ENCODE peak calls at places on chromosome 9, in eight cellular contexts. Y is Right ventricle myocardium superior; O is activated gamma-delta T cell treated with anti-CD3 and anti-CD28 coated beads, Interleukin-2, amount 50 U/mL, for 16 hours; N is sciatic nerve; R is cardiac septum; K is neural progenitor cell; T is fibroblast of the aortic adventitia; S is GM20000. C is an unnamed sample.

GRCh38 chr9:82147798-82148440 is 159.3 kb downstream of the SPATA31D1 start:
- DNase-seq in Y (no peak), O (no peak), N (no peak), R (no peak), K (no peak), T (peak; percentile 56), S (no peak), C (no peak)

GRCh38 chr9:113590389-113590788 is 126.9 kb downstream of the RGS3 start:
- DNase-seq in Y (no peak), O (no peak), N (no peak), R (no peak), K (no peak), T (no peak), S (no peak), C (no peak)

GRCh38 chr9:97873877-97874276 is 20.9 kb downstream of the FOXE1 start:
- DNase-seq in Y (no peak), O (no peak), N (no peak), R (no peak), K (no peak), T (no peak), S (no peak), C (no peak)

GRCh38 chr9:14395300-14396082 is 81.5 kb upstream of the NFIB start:
- DNase-seq in Y (peak; percentile 59), O (no peak), N (no peak), R (no peak), K (no peak), T (no peak), S (no peak), C (peak; percentile 60)

GRCh38 chr9:87109182-87109581 is 161.9 kb upstream of the GAS1 start:
- DNase-seq in Y (no peak), O (no peak), N (no peak), R (no peak), K (no peak), T (peak; percentile 25), S (no peak), C (no peak)

GRCh38 chr9:2106666-2107065 is 91.5 kb downstream of the SMARCA2 start:
- DNase-seq in Y (no peak), O (no peak), N (no peak), R (no peak), K (no peak), T (no peak), S (no peak), C (no peak)

GRCh38 chr9:18905033-18905882 is 127.8 kb downstream of the SAXO1 start:
- DNase-seq in Y (no peak), O (no peak), N (no peak), R (no peak), K (no peak), T (peak; percentile 59), S (no peak), C (no peak)

GRCh38 chr9:86142973-86143372 is 43.6 kb upstream of the GOLM1 start:
- DNase-seq in Y (no peak), O (no peak), N (no peak), R (no peak), K (no peak), T (no peak), S (no peak), C (no peak)

GRCh38 chr9:133058550-133059320 is 3.0 kb upstream of the CEL start:
- DNase-seq in Y (no peak), O (no peak), N (no peak), R (no peak), K (no peak), T (no peak), S (peak; percentile 66), C (no peak)

GRCh38 chr9:71607571-71607970 is 160.7 kb downstream of the CEMIP2 start:
- DNase-seq in Y (no peak), O (no peak), N (no peak), R (no peak), K (no peak), T (peak; percentile 46), S (no peak), C (no peak)

GRCh38 chr9:13033959-13034695 is 245.4 kb downstream of the MPDZ start:
- DNase-seq in Y (peak; percentile 69), O (no peak), N (peak; percentile 77), R (no peak), K (peak; percentile 83), T (peak; percentile 79), S (peak; percentile 70), C (peak; percentile 65)

GRCh38 chr9:69168709-69169217 is 5.3 kb upstream of the TJP2 start:
- DNase-seq in Y (no peak), O (no peak), N (no peak), R (no peak), K (no peak), T (peak; percentile 43), S (peak; percentile 74), C (no peak)

GRCh38 chr9:130275156-130275555 is 9.6 kb downstream of the HMCN2 start:
- DNase-seq in Y (no peak), O (no peak), N (peak; percentile 49), R (peak; percentile 27), K (no peak), T (no peak), S (no peak), C (no peak)

GRCh38 chr9:132026932-132027585 is 52.6 kb downstream of the MED27 start:
- DNase-seq in Y (no peak), O (no peak), N (no peak), R (no peak), K (no peak), T (peak; percentile 34), S (no peak), C (no peak)

GRCh38 chr9:84238652-84239051 is 101.9 kb downstream of the SLC28A3 start:
- DNase-seq in Y (no peak), O (no peak), N (no peak), R (no peak), K (no peak), T (no peak), S (no peak), C (no peak)

GRCh38 chr9:79764377-79764776 is 192.6 kb downstream of the TLE4 start:
- DNase-seq in Y (no peak), O (no peak), N (no peak), R (no peak), K (no peak), T (peak; percentile 92), S (no peak), C (no peak)

GRCh38 chr9:87671925-87672324 is 54.0 kb upstream of the CTSL start:
- DNase-seq in Y (no peak), O (no peak), N (no peak), R (no peak), K (no peak), T (no peak), S (no peak), C (no peak)

GRCh38 chr9:138064547-138064946 is 187.0 kb downstream of the CACNA1B start:
- DNase-seq in Y (no peak), O (no peak), N (peak; percentile 18), R (peak; percentile 61), K (no peak), T (no peak), S (no peak), C (no peak)

GRCh38 chr9:128098017-128098935 is 29.3 kb downstream of the PTGES2 start:
- DNase-seq in Y (peak; percentile 94), O (peak; percentile 39), N (peak; percentile 91), R (peak; percentile 93), K (peak; percentile 97), T (peak; percentile 97), S (no peak), C (peak; percentile 93)

GRCh38 chr9:129344623-129345495 is 166.8 kb upstream of the IER5L start:
- DNase-seq in Y (no peak), O (no peak), N (no peak), R (no peak), K (no peak), T (no peak), S (no peak), C (peak; percentile 5)

GRCh38 chr9:121156263-121156731 is 45.4 kb downstream of the RAB14 start:
- DNase-seq in Y (no peak), O (no peak), N (no peak), R (no peak), K (no peak), T (peak; percentile 96), S (peak; percentile 68), C (no peak)